ENCODE peak calls at places on chromosomes 5 and 9, in nine cellular contexts. T is activated effector memory CD4-positive, alpha-beta T cell treated with Interleukin-2 at 50 U/mL for 16 hours; E is OCI-M1; M is NCI-H146; V is neuronal stem cell; R is HCT116; G is posterior cingulate gyrus; B is hypothalamus; O is ovary. K is an unnamed sample.
A peak's percentile ranks its signal among the peaks of the same experiment; 100 is the strongest.

GRCh38 chr9:71145179-71145578 is 23.8 kb upstream of the TRPM3 start:
- DNase-seq in T (no peak), E (peak; percentile 95), M (no peak), V (no peak), R (no peak), G (no peak), B (no peak), O (no peak), K (no peak)

GRCh38 chr5:42612997-42613396 is 143.6 kb upstream of the CCDC152 start:
- DNase-seq in T (no peak), E (no peak), M (no peak), V (no peak), R (no peak), G (no peak), B (no peak), O (no peak), K (no peak)

GRCh38 chr5:132457371-132458225 is 33.0 kb downstream of the IRF1 start:
- DNase-seq in T (no peak), E (peak; percentile 30), M (no peak), V (no peak), R (no peak), G (no peak), B (no peak), O (no peak), K (no peak)

GRCh38 chr5:123344819-123345426 is 78.3 kb downstream of the CEP120 start:
- DNase-seq in T (no peak), E (peak; percentile 0), M (no peak), V (peak; percentile 2), R (no peak), G (no peak), B (no peak), O (peak; percentile 20), K (no peak)

GRCh38 chr5:109455598-109456096 is 45.9 kb upstream of the PJA2 start:
- DNase-seq in T (no peak), E (peak; percentile 51), M (no peak), V (no peak), R (peak; percentile 31), G (no peak), B (no peak), O (no peak), K (peak; percentile 42)

GRCh38 chr5:58921106-58921505 is 338.2 kb downstream of the RAB3C start:
- DNase-seq in T (no peak), E (no peak), M (no peak), V (no peak), R (no peak), G (no peak), B (no peak), O (no peak), K (no peak)

GRCh38 chr9:85212887-85213286 is 528.9 kb downstream of the AGTPBP1 start:
- DNase-seq in T (no peak), E (peak; percentile 40), M (no peak), V (no peak), R (peak; percentile 80), G (no peak), B (no peak), O (no peak), K (peak; percentile 55)

GRCh38 chr5:149913449-149914419 is 30.9 kb downstream of the PDE6A start:
- DNase-seq in T (no peak), E (peak; percentile 72), M (no peak), V (no peak), R (no peak), G (no peak), B (no peak), O (no peak), K (no peak)

GRCh38 chr9:25678147-25678666 is at the start of gene TUSC1:
- DNase-seq in T (no peak), E (peak; percentile 86), M (peak; percentile 74), V (peak; percentile 49), R (no peak), G (peak; percentile 76), B (peak; percentile 40), O (peak; percentile 89), K (no peak)

GRCh38 chr9:121753802-121754654 is 102.6 kb downstream of the DAB2IP start:
- DNase-seq in T (no peak), E (no peak), M (no peak), V (no peak), R (no peak), G (no peak), B (no peak), O (no peak), K (no peak)

GRCh38 chr9:127791085-127791484 is 5.3 kb downstream of the CDK9 start:
- DNase-seq in T (no peak), E (no peak), M (no peak), V (no peak), R (no peak), G (no peak), B (no peak), O (no peak), K (no peak)

GRCh38 chr5:179255527-179256228 is 89.6 kb downstream of the ADAMTS2 start:
- DNase-seq in T (no peak), E (no peak), M (no peak), V (no peak), R (no peak), G (peak; percentile 4), B (no peak), O (no peak), K (no peak)

GRCh38 chr9:126611188-126611587 is 2.5 kb upstream of the LMX1B start:
- DNase-seq in T (no peak), E (no peak), M (no peak), V (no peak), R (no peak), G (no peak), B (no peak), O (no peak), K (no peak)

GRCh38 chr9:6034954-6035353 is 19.5 kb upstream of the RANBP6 start:
- DNase-seq in T (no peak), E (no peak), M (no peak), V (no peak), R (no peak), G (no peak), B (no peak), O (no peak), K (no peak)